ENCODE peak calls at places on chromosomes 12 and 14, in ten cellular contexts. G is coronary artery, A is psoas muscle, P is astrocyte of the cerebellum, H is AG04450, X is BE2C, N is bronchial epithelial cell, U is SK-N-SH, R is dorsolateral prefrontal cortex, E is NT2/D1. V is an unnamed sample.
A peak's percentile ranks its signal among the peaks of the same experiment; 100 is the strongest.

GRCh38 chr12:3601466-3602150 is 110.6 kb downstream of the PRMT8 start:
- DNase-seq in G (no peak), A (no peak), P (no peak), H (no peak), X (no peak), N (no peak), U (no peak), R (no peak), E (no peak), V (no peak)

GRCh38 chr12:1907652-1908611 is 10.5 kb downstream of the CACNA2D4 start:
- DNase-seq in G (peak; percentile 67), A (no peak), P (no peak), H (no peak), X (peak; percentile 48), N (no peak), U (no peak), R (no peak), E (no peak), V (peak; percentile 12)

GRCh38 chr14:44316647-44317432 is 190.2 kb downstream of the FSCB start:
- DNase-seq in G (no peak), A (no peak), P (peak; percentile 89), H (peak; percentile 81), X (no peak), N (peak; percentile 99), U (no peak), R (peak; percentile 63), E (no peak), V (peak; percentile 97)

GRCh38 chr12:113647048-113647447 is 175.4 kb upstream of the LHX5 start:
- DNase-seq in G (no peak), A (no peak), P (no peak), H (no peak), X (peak; percentile 43), N (no peak), U (peak; percentile 49), R (no peak), E (no peak), V (peak; percentile 5)

GRCh38 chr14:45085004-45085403 is 1.1 kb downstream of the PRPF39 start:
- DNase-seq in G (no peak), A (no peak), P (no peak), H (no peak), X (no peak), N (peak; percentile 29), U (no peak), R (no peak), E (no peak), V (peak; percentile 34)

GRCh38 chr14:100577321-100577985 is 9.8 kb downstream of the BEGAIN start:
- DNase-seq in G (no peak), A (peak; percentile 11), P (no peak), H (no peak), X (peak; percentile 71), N (no peak), U (peak; percentile 79), R (peak; percentile 36), E (no peak), V (no peak)

GRCh38 chr12:110677206-110677911 is 11.6 kb downstream of the HVCN1 start:
- DNase-seq in G (no peak), A (no peak), P (peak; percentile 6), H (no peak), X (no peak), N (no peak), U (no peak), R (no peak), E (no peak), V (no peak)

GRCh38 chr12:132520421-132521199 is 30.7 kb downstream of the FBRSL1 start:
- DNase-seq in G (no peak), A (no peak), P (no peak), H (no peak), X (peak; percentile 67), N (no peak), U (no peak), R (no peak), E (no peak), V (no peak)

GRCh38 chr14:21825147-21825743 is 151.6 kb upstream of the OR4E1 start:
- DNase-seq in G (no peak), A (no peak), P (no peak), H (no peak), X (peak; percentile 33), N (peak; percentile 62), U (peak; percentile 26), R (no peak), E (peak; percentile 33), V (peak; percentile 13)

GRCh38 chr12:49762468-49762847 is 21.1 kb downstream of the TMBIM6 start:
- DNase-seq in G (no peak), A (no peak), P (no peak), H (no peak), X (no peak), N (no peak), U (no peak), R (no peak), E (no peak), V (no peak)

GRCh38 chr12:48969847-48970701 is 1.5 kb downstream of the WNT10B start:
- DNase-seq in G (no peak), A (no peak), P (no peak), H (no peak), X (peak; percentile 40), N (no peak), U (peak; percentile 83), R (no peak), E (no peak), V (no peak)

GRCh38 chr12:92989715-92990484 is 60.8 kb upstream of the EEA1 start:
- DNase-seq in G (no peak), A (no peak), P (no peak), H (no peak), X (no peak), N (no peak), U (no peak), R (no peak), E (no peak), V (no peak)

GRCh38 chr14:105465209-105466031 is 9.2 kb upstream of the CRIP2 start:
- DNase-seq in G (no peak), A (no peak), P (no peak), H (no peak), X (no peak), N (no peak), U (no peak), R (no peak), E (no peak), V (no peak)
- H3K4me3 ChIP-seq in G (no peak overlapping the region), A (no peak overlapping the region), P (no peak overlapping the region), H (no peak overlapping the region), X (no peak overlapping the region), N (no peak overlapping the region), U (no peak overlapping the region), R (no peak overlapping the region), E (no peak overlapping the region), V (no peak overlapping the region)

DNA sequence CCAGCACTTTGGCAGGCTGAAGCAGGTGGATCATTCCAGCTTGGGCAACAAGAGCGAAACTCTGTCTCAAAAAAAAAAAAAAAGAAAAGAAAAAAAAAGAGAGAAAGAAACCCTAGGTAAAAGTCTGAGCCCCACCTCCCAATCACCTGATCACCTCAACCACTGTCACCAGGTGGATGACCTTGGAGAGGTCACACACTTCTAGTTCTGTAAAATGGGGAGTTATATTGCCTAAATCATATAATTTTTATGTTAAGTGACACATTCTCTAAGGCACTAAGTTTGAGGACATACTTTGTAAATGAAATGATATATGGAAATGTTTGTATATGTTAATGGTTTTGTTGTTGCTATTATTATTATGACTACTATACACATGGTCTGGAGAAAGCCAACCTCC is 1.5 kb upstream of the ERBB3 start:
- DNase-seq in G (no peak), A (no peak), P (no peak), H (no peak), X (no peak), N (no peak), U (no peak), R (no peak), E (no peak), V (no peak)
- H3K4me3 ChIP-seq in G (peak overlapping the region; percentile 76), A (no peak overlapping the region), P (no peak overlapping the region), H (no peak overlapping the region), X (no peak overlapping the region), N (no peak overlapping the region), U (no peak overlapping the region), R (no peak overlapping the region), E (no peak overlapping the region), V (no peak overlapping the region)

GRCh38 chr12:40227447-40227846 is 2.6 kb downstream of the LRRK2 start:
- DNase-seq in G (no peak), A (no peak), P (no peak), H (no peak), X (no peak), N (no peak), U (no peak), R (no peak), E (no peak), V (no peak)

GRCh38 chr12:40224439-40225291 is at the start of gene LRRK2:
- DNase-seq in G (peak; percentile 91), A (peak; percentile 84), P (no peak), H (no peak), X (peak; percentile 26), N (no peak), U (peak; percentile 82), R (peak; percentile 71), E (peak; percentile 9), V (peak; percentile 60)

GRCh38 chr12:40225337-40225983 is 663 bp downstream of the LRRK2 start:
- DNase-seq in G (no peak), A (no peak), P (no peak), H (no peak), X (no peak), N (no peak), U (no peak), R (no peak), E (no peak), V (no peak)

GRCh38 chr12:40226652-40227051 is 1.9 kb downstream of the LRRK2 start:
- DNase-seq in G (peak; percentile 85), A (peak; percentile 20), P (peak; percentile 74), H (no peak), X (no peak), N (peak; percentile 75), U (no peak), R (no peak), E (no peak), V (peak; percentile 91)

DNA sequence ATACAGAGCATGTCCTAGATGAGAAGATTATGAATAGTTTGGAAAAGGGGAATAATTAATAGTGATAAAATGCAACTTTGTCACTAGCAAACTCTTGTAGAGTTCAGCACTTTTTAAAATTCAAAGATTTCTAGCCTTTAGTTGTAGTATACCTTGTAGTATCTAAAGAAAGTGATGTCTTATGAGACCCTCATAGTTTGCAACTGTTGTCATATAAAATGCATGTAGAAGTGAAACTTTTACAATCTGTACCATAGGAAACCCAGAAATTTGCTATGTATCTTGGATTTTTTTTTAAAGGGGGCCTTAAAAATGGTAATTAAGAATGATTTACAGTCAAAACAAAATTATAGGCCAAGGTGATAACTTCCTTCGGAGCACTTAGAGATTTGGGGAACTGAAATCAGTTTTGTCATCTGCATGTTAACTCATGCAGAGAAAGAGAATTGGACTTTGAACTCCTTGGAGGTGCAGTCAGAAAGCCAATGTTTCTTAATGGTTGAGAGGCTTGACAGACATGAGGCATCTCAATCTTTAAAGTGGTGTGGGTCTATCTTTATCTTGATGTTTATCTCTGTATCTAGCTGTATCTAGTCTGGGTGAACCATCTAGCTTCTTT is 1.3 kb downstream of the LRRK2 start:
- DNase-seq in G (no peak), A (no peak), P (no peak), H (no peak), X (no peak), N (no peak), U (no peak), R (no peak), E (no peak), V (no peak)
- H3K4me3 ChIP-seq in G (peak overlapping the region; percentile 88), A (peak overlapping the region; percentile 82), P (no peak overlapping the region), H (no peak overlapping the region), X (no peak overlapping the region), N (no peak overlapping the region), U (no peak overlapping the region), R (peak overlapping the region; percentile 60), E (no peak overlapping the region), V (no peak overlapping the region)

DNA sequence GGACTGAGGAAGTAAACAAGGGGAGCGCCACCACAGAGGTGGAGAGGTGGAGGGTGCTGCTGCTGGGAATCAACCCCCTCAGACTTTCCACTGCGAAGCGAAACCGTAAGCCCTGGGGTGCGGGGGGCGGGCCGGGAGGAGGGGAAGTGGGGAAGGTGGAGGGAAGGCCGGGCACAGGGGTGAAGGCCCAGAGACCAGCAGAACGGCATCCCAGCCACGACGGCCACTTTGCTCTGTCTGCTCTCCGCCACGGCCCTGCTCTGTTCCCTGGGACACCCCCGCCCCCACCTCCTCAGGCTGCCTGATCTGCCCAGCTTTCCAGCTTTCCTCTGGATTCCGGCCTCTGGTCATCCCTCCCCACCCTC is at the start of gene LAG3:
- DNase-seq in G (no peak), A (no peak), P (no peak), H (no peak), X (no peak), N (no peak), U (no peak), R (no peak), E (no peak), V (no peak)
- H3K4me3 ChIP-seq in G (peak within 1 kb of the TSS; percentile 47), A (no peak within 1 kb of the TSS), P (no peak within 1 kb of the TSS), H (no peak within 1 kb of the TSS), X (no peak within 1 kb of the TSS), N (no peak within 1 kb of the TSS), U (no peak within 1 kb of the TSS), R (no peak within 1 kb of the TSS), E (peak within 1 kb of the TSS; percentile 22), V (no peak within 1 kb of the TSS)

V was measured in cardiac fibroblast.